ENCODE peak calls at places on chromosomes 7 and 10, in four cellular contexts. N, P, B and W are unnamed samples.

GRCh38 chr10:113735913-113736312 is 15.6 kb upstream of the PLEKHS1 start:
- DNase-seq in N (no peak), B (peak; percentile 19), P (no peak), W (no peak)

GRCh38 chr10:79162861-79163662 is 94.3 kb downstream of the ZMIZ1 start:
- DNase-seq in B (no peak), N (no peak), P (no peak), W (no peak)

GRCh38 chr10:21174670-21175495 is 277.8 kb upstream of the NEBL start:
- DNase-seq in B (no peak), N (no peak), P (no peak), W (no peak)

GRCh38 chr10:124696446-124697392 is 47.5 kb downstream of the FAM53B start:
- DNase-seq in N (no peak), P (peak; percentile 61), B (no peak), W (no peak)

GRCh38 chr10:29692121-29692539 is 57.4 kb upstream of the SVIL start:
- DNase-seq in P (no peak), B (no peak), N (no peak), W (no peak)

GRCh38 chr10:23331567-23332290 is 12.9 kb downstream of the C10orf67 start:
- DNase-seq in N (no peak), P (no peak), B (no peak), W (no peak)

GRCh38 chr7:143850682-143851081 is 51.3 kb downstream of the TCAF1 start:
- DNase-seq in B (no peak), N (no peak), P (no peak), W (no peak)

GRCh38 chr7:78052112-78052511 is 253.5 kb downstream of the PHTF2 start:
- DNase-seq in P (no peak), N (peak; percentile 46), B (no peak), W (no peak)

GRCh38 chr10:93376372-93377296 is 105.5 kb downstream of the MYOF start:
- DNase-seq in N (no peak), B (peak; percentile 69), P (peak; percentile 31), W (peak; percentile 51)

GRCh38 chr7:97480700-97481410 is 251.0 kb upstream of the TAC1 start:
- DNase-seq in N (no peak), B (no peak), P (no peak), W (no peak)

DNA sequence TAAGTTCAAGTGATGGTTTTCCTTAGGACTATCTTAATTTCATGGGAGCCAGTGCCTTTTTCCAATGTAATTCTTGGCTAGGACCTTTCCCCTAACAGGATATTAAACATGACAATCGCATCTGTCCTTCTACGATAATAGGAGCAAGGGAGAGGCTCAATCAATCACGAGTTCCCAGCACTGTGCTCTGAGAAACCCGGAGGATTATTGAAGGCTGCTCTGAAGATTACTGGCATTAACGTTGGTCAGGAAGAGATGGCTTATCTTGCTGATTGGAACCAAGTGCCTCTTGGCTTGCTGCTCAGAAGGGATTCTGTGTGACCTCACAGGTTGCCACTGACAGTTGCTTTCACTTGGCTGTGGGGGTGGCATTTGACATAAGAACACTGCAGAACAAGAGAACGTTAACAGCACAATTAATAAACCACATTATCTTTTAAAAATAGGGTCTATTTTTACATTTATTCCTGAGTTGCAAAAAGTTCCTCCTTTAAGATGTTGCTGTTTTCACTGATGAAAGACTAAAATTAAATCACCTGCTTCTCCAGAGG is 252.1 kb upstream of the TAC1 start:
- DNase-seq in N (no peak), B (no peak), P (no peak), W (no peak)
- TF ChIP-seq BRCA1 in N (no peak), B (no peak), P (no peak), W (no peak)

GRCh38 chr10:43193496-43194080 is 55.3 kb downstream of the CSGALNACT2 start:
- DNase-seq in B (no peak), P (no peak), N (no peak), W (no peak)
- TF ChIP-seq BRCA1 in B (no peak), P (no peak), N (no peak), W (no peak)

DNA sequence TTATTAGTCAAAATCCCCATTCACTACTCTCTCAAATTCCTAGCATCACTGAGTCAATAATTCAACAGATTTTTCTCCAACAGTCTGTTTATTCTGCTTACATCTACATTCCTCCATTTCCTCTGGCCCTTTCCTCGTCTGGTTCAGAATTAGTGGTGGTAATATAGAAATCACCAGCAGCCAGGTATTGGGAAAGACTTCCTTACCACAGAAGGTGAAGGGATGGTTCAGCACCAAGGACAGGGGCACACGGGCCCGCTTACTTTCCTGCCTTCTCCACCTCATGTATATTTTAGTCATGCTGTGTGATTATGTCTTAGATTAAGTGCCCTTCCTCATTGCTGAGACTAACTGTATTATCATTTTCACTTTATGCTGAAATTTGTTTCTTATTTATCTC is 70.4 kb upstream of the APBB1IP start:
- DNase-seq in P (no peak), B (peak; percentile 19), N (no peak), W (peak; percentile 33)
- TF ChIP-seq BRCA1 in P (no peak), B (no peak), N (no peak), W (no peak)

GRCh38 chr7:693280-693679 is 33.2 kb upstream of the DNAAF5 start:
- DNase-seq in P (no peak), N (no peak), B (no peak), W (no peak)

GRCh38 chr7:691361-692045 is 35.0 kb upstream of the DNAAF5 start:
- DNase-seq in P (no peak), B (no peak), N (no peak), W (no peak)

GRCh38 chr7:685540-685939 is 41.0 kb upstream of the DNAAF5 start:
- DNase-seq in B (no peak), N (no peak), P (no peak), W (no peak)

GRCh38 chr7:696426-697258 is 29.9 kb upstream of the DNAAF5 start:
- DNase-seq in P (no peak), N (no peak), B (no peak), W (no peak)

DNA sequence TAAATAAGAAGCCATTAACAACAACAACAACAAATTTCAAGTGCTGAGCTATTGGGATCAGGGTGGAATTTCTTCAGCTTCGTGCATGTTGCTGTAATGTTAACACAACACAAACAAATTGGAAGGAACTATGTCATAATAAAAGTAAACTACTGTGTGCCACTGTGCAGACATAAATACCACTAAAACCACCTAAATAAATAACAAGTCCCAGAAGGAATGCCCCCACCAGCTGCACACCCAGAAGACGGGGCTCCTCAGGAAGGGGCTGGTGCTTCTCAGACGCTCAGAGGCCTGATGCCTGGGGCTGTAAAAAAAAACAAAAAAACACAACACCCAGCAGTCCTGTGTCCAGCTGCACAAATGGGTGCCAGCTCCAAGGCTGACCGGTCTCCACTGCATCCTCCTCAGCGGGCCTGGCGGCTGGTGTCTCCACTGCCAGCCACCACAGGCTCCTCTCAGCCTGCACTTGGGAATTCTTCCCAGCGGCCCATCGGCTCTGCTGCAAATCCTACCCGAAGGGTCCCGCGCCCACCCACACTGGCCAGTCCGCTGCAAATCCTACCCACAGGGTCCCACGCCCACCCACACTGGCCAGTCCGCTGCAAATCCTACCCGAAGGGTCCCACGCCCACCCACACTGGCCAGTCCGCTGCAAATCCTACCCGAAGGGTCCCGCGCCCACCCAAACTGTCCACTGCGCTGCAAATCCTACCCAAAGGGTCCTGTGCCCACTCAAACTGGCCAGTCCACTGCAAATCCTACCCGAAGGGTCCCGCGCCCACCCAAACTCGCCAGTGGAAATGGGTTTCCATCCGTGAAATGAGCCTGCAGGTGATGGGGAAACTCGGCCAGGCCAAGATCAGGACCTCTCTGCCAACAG is 35.8 kb upstream of the DNAAF5 start:
- DNase-seq in P (no peak), B (no peak), N (no peak), W (no peak)
- TF ChIP-seq BRCA1 in P (no peak), B (no peak), N (no peak), W (no peak)

GRCh38 chr7:124033807-124034753 is 1.2 kb upstream of the TMEM229A start:
- DNase-seq in N (no peak), B (no peak), P (no peak), W (no peak)
- TF ChIP-seq BRCA1 in N (no peak), B (no peak), P (no peak), W (no peak)